ENCODE peak calls at places on chromosomes 4 and X, in nine cellular contexts. One of them, this sample, is unnamed.

GRCh38 chrX:17414057-17414658 is 39.2 kb downstream of the NHS start:
- DNase-seq in NCI-H460: no peak
- DNase-seq in activated CD4-positive, alpha-beta T cell treated with anti-CD3 and anti-CD28 coated beads, Interleukin-2, amount 50 U/mL, for 4 hours: no peak
- DNase-seq in HCT116: no peak
- DNase-seq in iPS DF 19.7: no peak
- DNase-seq in lung: no peak
- DNase-seq in AG04450: no peak
- DNase-seq in stimulated activated CD8-positive, alpha-beta memory T cell treated with anti-CD3 and anti-CD28 coated beads, Interleukin-15, amount 100 ng/mL, for 24 hours: no peak
- DNase-seq in AG08396: no peak
- DNase-seq in this sample: no peak

GRCh38 chr4:15361529-15361928 is 66.3 kb upstream of the C1QTNF7 start:
- DNase-seq in NCI-H460: no peak
- DNase-seq in activated CD4-positive, alpha-beta T cell treated with anti-CD3 and anti-CD28 coated beads, Interleukin-2, amount 50 U/mL, for 4 hours: no peak
- DNase-seq in HCT116: no peak
- DNase-seq in iPS DF 19.7: no peak
- DNase-seq in lung: no peak
- DNase-seq in AG04450: no peak
- DNase-seq in stimulated activated CD8-positive, alpha-beta memory T cell treated with anti-CD3 and anti-CD28 coated beads, Interleukin-15, amount 100 ng/mL, for 24 hours: no peak
- DNase-seq in AG08396: no peak
- DNase-seq in this sample: no peak

GRCh38 chr4:87093443-87094123 is 126.8 kb downstream of the KLHL8 start:
- DNase-seq in NCI-H460: peak
- DNase-seq in activated CD4-positive, alpha-beta T cell treated with anti-CD3 and anti-CD28 coated beads, Interleukin-2, amount 50 U/mL, for 4 hours: peak
- DNase-seq in HCT116: peak
- DNase-seq in iPS DF 19.7: no peak
- DNase-seq in lung: no peak
- DNase-seq in AG04450: no peak
- DNase-seq in stimulated activated CD8-positive, alpha-beta memory T cell treated with anti-CD3 and anti-CD28 coated beads, Interleukin-15, amount 100 ng/mL, for 24 hours: no peak
- DNase-seq in AG08396: peak
- DNase-seq in this sample: peak

GRCh38 chrX:68045008-68045577 is 388.2 kb downstream of the OPHN1 start:
- DNase-seq in NCI-H460: no peak
- DNase-seq in activated CD4-positive, alpha-beta T cell treated with anti-CD3 and anti-CD28 coated beads, Interleukin-2, amount 50 U/mL, for 4 hours: no peak
- DNase-seq in HCT116: no peak
- DNase-seq in iPS DF 19.7: no peak
- DNase-seq in lung: no peak
- DNase-seq in AG04450: no peak
- DNase-seq in stimulated activated CD8-positive, alpha-beta memory T cell treated with anti-CD3 and anti-CD28 coated beads, Interleukin-15, amount 100 ng/mL, for 24 hours: no peak
- DNase-seq in AG08396: no peak
- DNase-seq in this sample: peak

GRCh38 chr4:8528713-8529112 is 51.5 kb upstream of the GPR78 start:
- DNase-seq in NCI-H460: no peak
- DNase-seq in activated CD4-positive, alpha-beta T cell treated with anti-CD3 and anti-CD28 coated beads, Interleukin-2, amount 50 U/mL, for 4 hours: no peak
- DNase-seq in HCT116: no peak
- DNase-seq in iPS DF 19.7: no peak
- DNase-seq in lung: no peak
- DNase-seq in AG04450: no peak
- DNase-seq in stimulated activated CD8-positive, alpha-beta memory T cell treated with anti-CD3 and anti-CD28 coated beads, Interleukin-15, amount 100 ng/mL, for 24 hours: no peak
- DNase-seq in AG08396: no peak
- DNase-seq in this sample: no peak

GRCh38 chr4:42404001-42404400 is 6.7 kb downstream of the SHISA3 start:
- DNase-seq in NCI-H460: no peak
- DNase-seq in activated CD4-positive, alpha-beta T cell treated with anti-CD3 and anti-CD28 coated beads, Interleukin-2, amount 50 U/mL, for 4 hours: no peak
- DNase-seq in HCT116: no peak
- DNase-seq in iPS DF 19.7: no peak
- DNase-seq in lung: no peak
- DNase-seq in AG04450: no peak
- DNase-seq in stimulated activated CD8-positive, alpha-beta memory T cell treated with anti-CD3 and anti-CD28 coated beads, Interleukin-15, amount 100 ng/mL, for 24 hours: no peak
- DNase-seq in AG08396: no peak
- DNase-seq in this sample: no peak

GRCh38 chr4:123802082-123802658 is 405.6 kb downstream of the SPRY1 start:
- DNase-seq in NCI-H460: no peak
- DNase-seq in activated CD4-positive, alpha-beta T cell treated with anti-CD3 and anti-CD28 coated beads, Interleukin-2, amount 50 U/mL, for 4 hours: no peak
- DNase-seq in HCT116: no peak
- DNase-seq in iPS DF 19.7: no peak
- DNase-seq in lung: no peak
- DNase-seq in AG04450: no peak
- DNase-seq in stimulated activated CD8-positive, alpha-beta memory T cell treated with anti-CD3 and anti-CD28 coated beads, Interleukin-15, amount 100 ng/mL, for 24 hours: no peak
- DNase-seq in AG08396: no peak
- DNase-seq in this sample: no peak

GRCh38 chrX:115642895-115643530 is 82.0 kb downstream of the PLS3 start:
- DNase-seq in NCI-H460: peak
- DNase-seq in activated CD4-positive, alpha-beta T cell treated with anti-CD3 and anti-CD28 coated beads, Interleukin-2, amount 50 U/mL, for 4 hours: peak
- DNase-seq in HCT116: peak
- DNase-seq in iPS DF 19.7: no peak
- DNase-seq in lung: no peak
- DNase-seq in AG04450: peak
- DNase-seq in stimulated activated CD8-positive, alpha-beta memory T cell treated with anti-CD3 and anti-CD28 coated beads, Interleukin-15, amount 100 ng/mL, for 24 hours: no peak
- DNase-seq in AG08396: peak
- DNase-seq in this sample: peak

GRCh38 chrX:129523076-129524055 is at the start of gene SMARCA1:
- DNase-seq in NCI-H460: no peak
- DNase-seq in activated CD4-positive, alpha-beta T cell treated with anti-CD3 and anti-CD28 coated beads, Interleukin-2, amount 50 U/mL, for 4 hours: no peak
- DNase-seq in HCT116: peak
- DNase-seq in iPS DF 19.7: no peak
- DNase-seq in lung: peak
- DNase-seq in AG04450: no peak
- DNase-seq in stimulated activated CD8-positive, alpha-beta memory T cell treated with anti-CD3 and anti-CD28 coated beads, Interleukin-15, amount 100 ng/mL, for 24 hours: no peak
- DNase-seq in AG08396: peak
- DNase-seq in this sample: peak

GRCh38 chr4:127857641-127858040 is 23.1 kb upstream of the PLK4 start:
- DNase-seq in NCI-H460: no peak
- DNase-seq in activated CD4-positive, alpha-beta T cell treated with anti-CD3 and anti-CD28 coated beads, Interleukin-2, amount 50 U/mL, for 4 hours: no peak
- DNase-seq in HCT116: no peak
- DNase-seq in iPS DF 19.7: no peak
- DNase-seq in lung: no peak
- DNase-seq in AG04450: no peak
- DNase-seq in stimulated activated CD8-positive, alpha-beta memory T cell treated with anti-CD3 and anti-CD28 coated beads, Interleukin-15, amount 100 ng/mL, for 24 hours: no peak
- DNase-seq in AG08396: no peak
- DNase-seq in this sample: no peak

GRCh38 chrX:140274761-140275525 is 229.9 kb downstream of the SOX3 start:
- DNase-seq in NCI-H460: peak
- DNase-seq in activated CD4-positive, alpha-beta T cell treated with anti-CD3 and anti-CD28 coated beads, Interleukin-2, amount 50 U/mL, for 4 hours: no peak
- DNase-seq in HCT116: no peak
- DNase-seq in iPS DF 19.7: peak
- DNase-seq in lung: no peak
- DNase-seq in AG04450: no peak
- DNase-seq in stimulated activated CD8-positive, alpha-beta memory T cell treated with anti-CD3 and anti-CD28 coated beads, Interleukin-15, amount 100 ng/mL, for 24 hours: no peak
- DNase-seq in AG08396: peak
- DNase-seq in this sample: no peak

GRCh38 chr4:122591196-122591595 is 29.7 kb downstream of the IL21 start:
- DNase-seq in NCI-H460: no peak
- DNase-seq in activated CD4-positive, alpha-beta T cell treated with anti-CD3 and anti-CD28 coated beads, Interleukin-2, amount 50 U/mL, for 4 hours: no peak
- DNase-seq in HCT116: no peak
- DNase-seq in iPS DF 19.7: no peak
- DNase-seq in lung: no peak
- DNase-seq in AG04450: no peak
- DNase-seq in stimulated activated CD8-positive, alpha-beta memory T cell treated with anti-CD3 and anti-CD28 coated beads, Interleukin-15, amount 100 ng/mL, for 24 hours: no peak
- DNase-seq in AG08396: no peak
- DNase-seq in this sample: no peak

GRCh38 chr4:105546086-105546485 is 6.3 kb upstream of the ARHGEF38 start:
- DNase-seq in NCI-H460: no peak
- DNase-seq in activated CD4-positive, alpha-beta T cell treated with anti-CD3 and anti-CD28 coated beads, Interleukin-2, amount 50 U/mL, for 4 hours: no peak
- DNase-seq in HCT116: no peak
- DNase-seq in iPS DF 19.7: no peak
- DNase-seq in lung: no peak
- DNase-seq in AG04450: no peak
- DNase-seq in stimulated activated CD8-positive, alpha-beta memory T cell treated with anti-CD3 and anti-CD28 coated beads, Interleukin-15, amount 100 ng/mL, for 24 hours: no peak
- DNase-seq in AG08396: no peak
- DNase-seq in this sample: no peak

GRCh38 chr4:143083811-143084472 is 100.8 kb upstream of the USP38 start:
- DNase-seq in NCI-H460: no peak
- DNase-seq in activated CD4-positive, alpha-beta T cell treated with anti-CD3 and anti-CD28 coated beads, Interleukin-2, amount 50 U/mL, for 4 hours: no peak
- DNase-seq in HCT116: no peak
- DNase-seq in iPS DF 19.7: no peak
- DNase-seq in lung: no peak
- DNase-seq in AG04450: no peak
- DNase-seq in stimulated activated CD8-positive, alpha-beta memory T cell treated with anti-CD3 and anti-CD28 coated beads, Interleukin-15, amount 100 ng/mL, for 24 hours: no peak
- DNase-seq in AG08396: no peak
- DNase-seq in this sample: no peak

GRCh38 chrX:131841496-131842410 is 181.3 kb upstream of the STK26 start:
- DNase-seq in NCI-H460: peak
- DNase-seq in activated CD4-positive, alpha-beta T cell treated with anti-CD3 and anti-CD28 coated beads, Interleukin-2, amount 50 U/mL, for 4 hours: no peak
- DNase-seq in HCT116: peak
- DNase-seq in iPS DF 19.7: peak
- DNase-seq in lung: peak
- DNase-seq in AG04450: no peak
- DNase-seq in stimulated activated CD8-positive, alpha-beta memory T cell treated with anti-CD3 and anti-CD28 coated beads, Interleukin-15, amount 100 ng/mL, for 24 hours: no peak
- DNase-seq in AG08396: peak
- DNase-seq in this sample: peak